ENCODE peak calls at places on chromosomes 12 and 14, in six cellular contexts. One of them, this sample, is unnamed.

GRCh38 chr12:50103767-50104321 is at the start of gene GPD1:
- DNase-seq in AG04450: no peak
- DNase-seq in psoas muscle: peak
- DNase-seq in A549: no peak
- DNase-seq in sigmoid colon: peak
- DNase-seq in heart left ventricle: peak
- DNase-seq in this sample: no peak

GRCh38 chr12:88516811-88517210 is 63.5 kb downstream of the KITLG start:
- DNase-seq in AG04450: no peak
- DNase-seq in psoas muscle: no peak
- DNase-seq in A549: no peak
- DNase-seq in sigmoid colon: no peak
- DNase-seq in heart left ventricle: no peak
- DNase-seq in this sample: no peak

GRCh38 chr12:41336041-41336552 is 148.0 kb downstream of the PDZRN4 start:
- DNase-seq in AG04450: no peak
- DNase-seq in psoas muscle: no peak
- DNase-seq in A549: no peak
- DNase-seq in sigmoid colon: no peak
- DNase-seq in heart left ventricle: no peak
- DNase-seq in this sample: no peak

GRCh38 chr12:110965574-110965973 is 45.2 kb upstream of the MYL2 start:
- DNase-seq in AG04450: no peak
- DNase-seq in psoas muscle: no peak
- DNase-seq in A549: no peak
- DNase-seq in sigmoid colon: no peak
- DNase-seq in heart left ventricle: no peak
- DNase-seq in this sample: no peak

GRCh38 chr12:57089259-57090245 is 638 bp downstream of the NAB2 start:
- DNase-seq in AG04450: no peak
- DNase-seq in psoas muscle: peak
- DNase-seq in A549: no peak
- DNase-seq in sigmoid colon: peak
- DNase-seq in heart left ventricle: peak
- DNase-seq in this sample: peak

GRCh38 chr12:94761559-94761958 is 111.2 kb upstream of the TMCC3 start:
- DNase-seq in AG04450: peak
- DNase-seq in psoas muscle: no peak
- DNase-seq in A549: peak
- DNase-seq in sigmoid colon: no peak
- DNase-seq in heart left ventricle: no peak
- DNase-seq in this sample: no peak

GRCh38 chr12:48965447-48965846 is 6.1 kb downstream of the WNT10B start:
- DNase-seq in AG04450: no peak
- DNase-seq in psoas muscle: no peak
- DNase-seq in A549: no peak
- DNase-seq in sigmoid colon: no peak
- DNase-seq in heart left ventricle: no peak
- DNase-seq in this sample: no peak

GRCh38 chr12:24038211-24038997 is 88.9 kb upstream of the SOX5 start:
- DNase-seq in AG04450: no peak
- DNase-seq in psoas muscle: no peak
- DNase-seq in A549: no peak
- DNase-seq in sigmoid colon: no peak
- DNase-seq in heart left ventricle: no peak
- DNase-seq in this sample: no peak

GRCh38 chr14:73754911-73755360 is 40.8 kb upstream of the PNMA1 start:
- DNase-seq in AG04450: no peak
- DNase-seq in psoas muscle: peak
- DNase-seq in A549: no peak
- DNase-seq in sigmoid colon: peak
- DNase-seq in heart left ventricle: no peak
- DNase-seq in this sample: no peak

GRCh38 chr14:69580009-69580577 is 5.4 kb upstream of the CCDC177 start:
- DNase-seq in AG04450: peak
- DNase-seq in psoas muscle: no peak
- DNase-seq in A549: peak
- DNase-seq in sigmoid colon: no peak
- DNase-seq in heart left ventricle: no peak
- DNase-seq in this sample: peak

GRCh38 chr12:109696485-109697269 is 16.9 kb upstream of the FAM222A start:
- DNase-seq in AG04450: no peak
- DNase-seq in psoas muscle: no peak
- DNase-seq in A549: no peak
- DNase-seq in sigmoid colon: no peak
- DNase-seq in heart left ventricle: no peak
- DNase-seq in this sample: no peak

GRCh38 chr14:76273346-76273745 is 102.6 kb upstream of the ESRRB start:
- DNase-seq in AG04450: no peak
- DNase-seq in psoas muscle: no peak
- DNase-seq in A549: no peak
- DNase-seq in sigmoid colon: peak
- DNase-seq in heart left ventricle: no peak
- DNase-seq in this sample: no peak

GRCh38 chr14:43359317-43359716 is 1147.8 kb downstream of the FSCB start:
- DNase-seq in AG04450: no peak
- DNase-seq in psoas muscle: no peak
- DNase-seq in A549: no peak
- DNase-seq in sigmoid colon: peak
- DNase-seq in heart left ventricle: no peak
- DNase-seq in this sample: no peak

GRCh38 chr14:104876251-104876699 is 11.2 kb downstream of the CEP170B start:
- DNase-seq in AG04450: no peak
- DNase-seq in psoas muscle: peak
- DNase-seq in A549: peak
- DNase-seq in sigmoid colon: no peak
- DNase-seq in heart left ventricle: peak
- DNase-seq in this sample: no peak

GRCh38 chr14:96256420-96256819 is 410 bp downstream of the BDKRB1 start:
- DNase-seq in AG04450: no peak
- DNase-seq in psoas muscle: no peak
- DNase-seq in A549: no peak
- DNase-seq in sigmoid colon: no peak
- DNase-seq in heart left ventricle: no peak
- DNase-seq in this sample: no peak

GRCh38 chr14:71583246-71583645 is 349.0 kb upstream of the RGS6 start:
- DNase-seq in AG04450: no peak
- DNase-seq in psoas muscle: no peak
- DNase-seq in A549: no peak
- DNase-seq in sigmoid colon: no peak
- DNase-seq in heart left ventricle: no peak
- DNase-seq in this sample: no peak

DNA sequence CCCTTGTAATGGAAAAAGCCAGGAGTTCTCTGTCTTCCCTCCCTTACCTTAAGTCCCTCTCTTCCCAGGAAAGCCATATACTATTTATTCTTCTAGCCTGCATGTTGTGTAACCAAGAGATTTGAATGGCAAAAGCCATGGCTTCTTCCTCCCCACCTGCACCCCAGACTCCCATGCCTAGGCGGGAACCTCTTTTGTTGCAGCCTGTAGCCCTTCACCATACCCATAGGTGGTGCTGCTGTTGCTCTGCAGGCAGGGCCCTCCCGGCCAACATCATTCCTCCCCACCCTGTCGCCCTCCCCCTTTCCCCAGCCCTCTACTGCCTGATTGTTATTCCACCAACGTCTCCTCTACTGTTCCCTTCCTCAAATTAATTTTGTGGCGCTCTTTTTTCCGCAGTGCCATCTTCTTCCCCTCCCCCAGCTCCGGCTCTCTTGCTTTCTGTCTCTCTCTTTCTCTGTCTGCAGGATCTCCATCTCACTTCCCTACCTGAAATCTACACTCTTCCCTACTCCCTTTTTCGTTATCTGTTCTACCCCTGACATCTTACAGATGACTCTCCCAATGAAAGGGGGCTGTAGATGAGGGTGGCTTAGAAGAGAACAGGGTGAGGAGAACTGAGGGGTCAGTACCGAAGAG is 13.8 kb downstream of the NGDN start:
- DNase-seq in AG04450: no peak
- DNase-seq in psoas muscle: no peak
- DNase-seq in A549: peak
- DNase-seq in sigmoid colon: no peak
- DNase-seq in heart left ventricle: no peak
- DNase-seq in this sample: no peak
- TF ChIP-seq CTCF in AG04450: peak
- TF ChIP-seq CTCF in psoas muscle: no peak
- TF ChIP-seq CTCF in A549: peak
- TF ChIP-seq CTCF in sigmoid colon: no peak
- TF ChIP-seq CTCF in heart left ventricle: peak
- TF ChIP-seq CTCF in this sample: no peak

DNA sequence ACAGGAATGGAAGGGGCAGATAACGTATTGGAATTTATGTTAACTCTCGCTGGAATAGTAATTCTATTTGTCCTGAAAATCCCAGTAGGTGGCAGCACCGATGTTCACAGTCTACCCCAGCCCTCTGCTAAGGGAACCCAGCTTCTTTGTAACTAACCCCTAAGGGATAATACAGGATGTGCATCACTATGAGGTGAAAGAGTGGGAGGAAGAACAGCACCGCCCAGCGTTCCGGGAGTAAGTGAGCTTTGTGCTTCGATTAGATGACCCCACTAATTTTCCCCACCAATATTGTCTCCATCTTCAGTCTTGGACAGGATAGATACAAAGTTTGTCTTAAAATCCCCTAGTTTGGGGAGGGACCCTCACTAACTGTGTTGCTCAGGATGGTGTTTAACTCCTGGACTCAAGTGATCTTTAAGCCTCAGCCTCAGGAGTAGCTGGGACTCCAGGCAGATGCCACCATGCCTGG is 2.7 kb downstream of the SLC2A3 start:
- DNase-seq in AG04450: peak
- DNase-seq in psoas muscle: peak
- DNase-seq in A549: peak
- DNase-seq in sigmoid colon: peak
- DNase-seq in heart left ventricle: peak
- DNase-seq in this sample: peak
- H3K4me3 ChIP-seq in AG04450: peak
- H3K4me3 ChIP-seq in psoas muscle: peak
- H3K4me3 ChIP-seq in A549: peak
- H3K4me3 ChIP-seq in sigmoid colon: no peak
- H3K4me3 ChIP-seq in heart left ventricle: peak
- H3K4me3 ChIP-seq in this sample: peak

GRCh38 chr12:27333311-27334009 is 824 bp downstream of the BMAL2 start:
- DNase-seq in AG04450: no peak
- DNase-seq in psoas muscle: peak
- DNase-seq in A549: no peak
- DNase-seq in sigmoid colon: peak
- DNase-seq in heart left ventricle: no peak
- DNase-seq in this sample: no peak

GRCh38 chr12:27332407-27333310 is at the start of gene BMAL2:
- DNase-seq in AG04450: no peak
- DNase-seq in psoas muscle: peak
- DNase-seq in A549: peak
- DNase-seq in sigmoid colon: no peak
- DNase-seq in heart left ventricle: peak
- DNase-seq in this sample: no peak

GRCh38 chr12:27330846-27331245 is 1.8 kb upstream of the BMAL2 start:
- DNase-seq in AG04450: no peak
- DNase-seq in psoas muscle: no peak
- DNase-seq in A549: no peak
- DNase-seq in sigmoid colon: no peak
- DNase-seq in heart left ventricle: no peak
- DNase-seq in this sample: no peak

GRCh38 chr12:27331927-27332324 is 710 bp upstream of the BMAL2 start:
- DNase-seq in AG04450: no peak
- DNase-seq in psoas muscle: no peak
- DNase-seq in A549: no peak
- DNase-seq in sigmoid colon: no peak
- DNase-seq in heart left ventricle: no peak
- DNase-seq in this sample: no peak

DNA sequence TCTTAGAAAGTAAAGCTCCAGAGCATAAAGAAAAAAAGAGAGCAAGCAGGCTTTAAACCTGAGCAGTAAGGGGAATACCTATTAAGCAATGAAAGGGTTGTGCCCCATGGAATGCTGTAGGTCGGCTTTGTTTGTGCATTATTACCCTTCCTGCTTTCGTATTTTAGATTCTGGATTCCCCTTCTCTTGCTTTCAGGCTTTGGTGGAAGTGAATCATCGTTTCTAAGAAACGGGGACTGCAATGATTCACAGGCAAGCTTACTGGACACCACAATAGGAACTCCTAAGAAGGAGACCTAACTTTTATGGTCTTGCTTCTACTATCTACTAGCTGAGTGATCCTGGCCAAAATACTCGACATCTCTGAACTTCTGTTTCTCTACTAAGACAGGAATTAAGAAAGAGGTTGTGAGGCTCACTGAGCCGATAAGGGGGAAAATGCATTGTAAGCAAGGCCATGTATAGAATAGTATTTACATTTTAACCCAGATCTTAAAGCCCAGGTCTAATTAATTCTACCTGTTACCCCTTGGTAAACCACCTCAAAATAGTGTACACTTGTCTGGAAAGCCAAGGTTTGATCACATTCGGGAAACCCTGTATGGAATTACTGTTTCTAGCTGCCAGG is 1.2 kb upstream of the BMAL2 start:
- DNase-seq in AG04450: peak
- DNase-seq in psoas muscle: no peak
- DNase-seq in A549: peak
- DNase-seq in sigmoid colon: no peak
- DNase-seq in heart left ventricle: no peak
- DNase-seq in this sample: no peak
- TF ChIP-seq CTCF in AG04450: no peak
- TF ChIP-seq CTCF in psoas muscle: no peak
- TF ChIP-seq CTCF in A549: no peak
- TF ChIP-seq CTCF in sigmoid colon: no peak
- TF ChIP-seq CTCF in heart left ventricle: no peak
- TF ChIP-seq CTCF in this sample: no peak

GRCh38 chr12:31588976-31589375 is 2.0 kb downstream of the DENND5B start:
- DNase-seq in AG04450: no peak
- DNase-seq in psoas muscle: no peak
- DNase-seq in A549: no peak
- DNase-seq in sigmoid colon: no peak
- DNase-seq in heart left ventricle: no peak
- DNase-seq in this sample: no peak

GRCh38 chr12:31584782-31585181 is 6.2 kb downstream of the DENND5B start:
- DNase-seq in AG04450: no peak
- DNase-seq in psoas muscle: no peak
- DNase-seq in A549: no peak
- DNase-seq in sigmoid colon: no peak
- DNase-seq in heart left ventricle: no peak
- DNase-seq in this sample: no peak

GRCh38 chr12:31585895-31586294 is 5.0 kb downstream of the DENND5B start:
- DNase-seq in AG04450: no peak
- DNase-seq in psoas muscle: no peak
- DNase-seq in A549: no peak
- DNase-seq in sigmoid colon: no peak
- DNase-seq in heart left ventricle: no peak
- DNase-seq in this sample: no peak

GRCh38 chr12:31585271-31585670 is 5.7 kb downstream of the DENND5B start:
- DNase-seq in AG04450: no peak
- DNase-seq in psoas muscle: no peak
- DNase-seq in A549: peak
- DNase-seq in sigmoid colon: no peak
- DNase-seq in heart left ventricle: no peak
- DNase-seq in this sample: no peak

DNA sequence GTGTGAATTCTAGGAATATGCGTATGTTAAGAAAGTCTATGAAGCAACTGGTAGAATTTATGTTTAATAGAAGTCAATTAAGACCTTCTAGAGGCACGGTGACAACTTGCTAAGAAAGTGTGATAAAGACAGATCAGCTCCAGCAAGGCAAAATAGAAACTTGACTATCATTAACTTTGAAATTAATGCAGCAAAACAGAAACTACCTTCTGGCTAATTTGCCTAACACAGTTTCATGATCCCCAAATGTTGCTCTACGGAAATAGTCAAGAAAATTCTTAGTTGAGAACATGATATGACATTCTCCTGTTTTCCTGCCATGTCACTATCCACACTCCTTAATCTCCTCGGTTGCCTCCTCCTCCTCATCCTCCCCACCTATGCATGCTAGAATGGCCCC is 4.2 kb downstream of the DENND5B start:
- DNase-seq in AG04450: no peak
- DNase-seq in psoas muscle: no peak
- DNase-seq in A549: no peak
- DNase-seq in sigmoid colon: no peak
- DNase-seq in heart left ventricle: no peak
- DNase-seq in this sample: no peak
- H3K4me3 ChIP-seq in AG04450: no peak
- H3K4me3 ChIP-seq in psoas muscle: no peak
- H3K4me3 ChIP-seq in A549: no peak
- H3K4me3 ChIP-seq in sigmoid colon: no peak
- H3K4me3 ChIP-seq in heart left ventricle: no peak
- H3K4me3 ChIP-seq in this sample: no peak

This sample was measured in right atrium auricular region.